ENCODE peak calls at places on chromosomes 13 and 19, in four cellular contexts. S is stimulated activated CD4-positive, alpha-beta T cell treated with anti-CD3 and anti-CD28 coated beads, Interleukin-12 subunit alpha, Interleukin-12 subunit beta, amount 100 ng/mL, for 48 hours; O is cardiac fibroblast; P is T-cell. Y is an unnamed sample.

GRCh38 chr13:59120297-59120843 is 1043.4 kb downstream of the DIAPH3 start:
- DNase-seq in S (no peak), O (no peak), P (no peak), Y (no peak)

GRCh38 chr19:51799998-51800848 is 5.3 kb downstream of the FPR3 start:
- DNase-seq in S (no peak), O (peak), P (no peak), Y (no peak)

GRCh38 chr13:99600318-99600717 is 99.0 kb downstream of the TM9SF2 start:
- DNase-seq in S (no peak), O (no peak), P (peak), Y (no peak)

GRCh38 chr19:46081928-46082727 is 41.3 kb upstream of the IGFL4 start:
- DNase-seq in S (peak), O (peak), P (peak), Y (peak)

GRCh38 chr19:38710928-38711725 is 33.1 kb downstream of the CAPN12 start:
- DNase-seq in S (no peak), O (peak), P (no peak), Y (no peak)

GRCh38 chr13:42894765-42895181 is 97.3 kb downstream of the EPSTI1 start:
- DNase-seq in S (no peak), O (peak), P (no peak), Y (no peak)

GRCh38 chr13:97583884-97584497 is 150.0 kb downstream of the RAP2A start:
- DNase-seq in S (no peak), O (no peak), P (no peak), Y (no peak)

GRCh38 chr13:33230178-33230881 is 55.2 kb downstream of the STARD13 start:
- DNase-seq in S (no peak), O (peak), P (no peak), Y (no peak)

GRCh38 chr19:43639507-43640423 is at the start of gene CADM4:
- DNase-seq in S (no peak), O (no peak), P (peak), Y (peak)

GRCh38 chr19:29098863-29099481 is 114.0 kb downstream of the UQCRFS1 start:
- DNase-seq in S (no peak), O (peak), P (no peak), Y (no peak)

GRCh38 chr19:46283771-46284170 is 13.1 kb upstream of the HIF3A start:
- DNase-seq in S (no peak), O (peak), P (no peak), Y (no peak)

GRCh38 chr19:39401549-39402416 is 4.9 kb upstream of the ZFP36 start:
- DNase-seq in S (peak), O (peak), P (peak), Y (peak)

GRCh38 chr19:45547211-45547770 is 37.3 kb downstream of the OPA3 start:
- DNase-seq in S (no peak), O (no peak), P (no peak), Y (no peak)

GRCh38 chr13:65300220-65300619 is 1929.9 kb downstream of the PCDH9 start:
- DNase-seq in S (no peak), O (no peak), P (no peak), Y (no peak)

GRCh38 chr19:38730731-38731589 is 13.3 kb downstream of the CAPN12 start:
- DNase-seq in S (no peak), O (no peak), P (no peak), Y (no peak)

GRCh38 chr13:113849546-113849945 is 14.3 kb downstream of the GAS6 start:
- DNase-seq in S (no peak), O (no peak), P (no peak), Y (no peak)

GRCh38 chr19:15114153-15114540 is 6.9 kb downstream of the SYDE1 start:
- DNase-seq in S (no peak), O (peak), P (no peak), Y (no peak)

GRCh38 chr13:38872693-38873092 is 117.9 kb downstream of the STOML3 start:
- DNase-seq in S (peak), O (peak), P (peak), Y (peak)

GRCh38 chr13:63336549-63336948 is 1920.9 kb upstream of the PCDH20 start:
- DNase-seq in S (no peak), O (no peak), P (no peak), Y (no peak)